ENCODE peak calls at places on chromosomes 6 and 20, in nine cellular contexts. C, W, M, T, X, U, F, S and G are unnamed samples.

GRCh38 chr6:159852877-159853276 is 37.9 kb upstream of the MAS1 start:
- DNase-seq in T (peak), U (no peak), S (no peak), M (no peak), W (no peak), X (no peak), C (peak), F (no peak), G (no peak)

GRCh38 chr6:16733085-16733484 is 28.2 kb downstream of the ATXN1 start:
- DNase-seq in U (no peak), T (no peak), F (no peak), S (no peak), X (no peak), M (no peak), W (no peak), C (no peak), G (no peak)

GRCh38 chr6:137698636-137699035 is 168.4 kb upstream of the TNFAIP3 start:
- DNase-seq in F (no peak), X (no peak), C (no peak), T (no peak), S (no peak), U (no peak), M (no peak), W (no peak), G (no peak)

GRCh38 chr6:17394192-17394611 is 807 bp downstream of the CAP2 start:
- DNase-seq in M (peak), W (no peak), X (no peak), F (peak), T (peak), S (no peak), U (peak), C (peak), G (no peak)

GRCh38 chr20:23225407-23226060 is 125.1 kb upstream of the NXT1 start:
- DNase-seq in S (no peak), T (no peak), F (no peak), C (peak), U (peak), W (no peak), X (no peak), M (no peak), G (no peak)

GRCh38 chr6:142485256-142485655 is 183.4 kb downstream of the ADGRG6 start:
- DNase-seq in S (no peak), U (no peak), T (no peak), C (peak), M (no peak), W (no peak), X (no peak), F (no peak), G (no peak)

GRCh38 chr6:144265390-144265789 is 19.7 kb upstream of the UTRN start:
- DNase-seq in S (peak), M (no peak), C (peak), W (no peak), F (no peak), U (peak), X (no peak), T (peak), G (no peak)

GRCh38 chr6:117506180-117506835 is 23.8 kb downstream of the DCBLD1 start:
- DNase-seq in F (no peak), W (no peak), S (no peak), M (no peak), X (no peak), C (peak), U (no peak), T (no peak), G (no peak)

GRCh38 chr6:13360671-13361540 is 32.6 kb upstream of the TBC1D7 start:
- DNase-seq in S (no peak), X (no peak), T (no peak), U (peak), M (no peak), F (no peak), W (no peak), C (peak), G (no peak)